ENCODE peak calls at places on chromosome 5, in ten cellular contexts. P, U, O, C, Z, S, I, R, T and J are unnamed samples.

GRCh38 chr5:56610093-56610698 is 205.2 kb upstream of the MAP3K1 start:
- DNase-seq in P (no peak), U (no peak), O (no peak), C (no peak), Z (no peak), S (no peak), I (no peak), R (no peak), T (no peak), J (no peak)

GRCh38 chr5:87541033-87541432 is 128.3 kb upstream of the CCNH start:
- DNase-seq in P (peak), U (peak), O (peak), C (no peak), Z (peak), S (peak), I (no peak), R (peak), T (peak), J (no peak)

GRCh38 chr5:172644711-172645110 is 3.6 kb downstream of the NEURL1B start:
- DNase-seq in P (no peak), U (peak), O (no peak), C (no peak), Z (no peak), S (no peak), I (no peak), R (no peak), T (no peak), J (no peak)

GRCh38 chr5:112142769-112143270 is 276.3 kb downstream of the EPB41L4A start:
- DNase-seq in P (peak), U (no peak), O (no peak), C (no peak), Z (no peak), S (peak), I (no peak), R (peak), T (no peak), J (no peak)

GRCh38 chr5:143228597-143229293 is 174.7 kb downstream of the NR3C1 start:
- DNase-seq in P (no peak), U (no peak), O (no peak), C (no peak), Z (no peak), S (no peak), I (no peak), R (no peak), T (no peak), J (no peak)

GRCh38 chr5:102713278-102713677 is 41.8 kb upstream of the PAM start:
- DNase-seq in P (no peak), U (no peak), O (no peak), C (no peak), Z (no peak), S (no peak), I (no peak), R (no peak), T (no peak), J (no peak)

GRCh38 chr5:118068886-118069285 is 919.5 kb downstream of the DTWD2 start:
- DNase-seq in P (no peak), U (no peak), O (no peak), C (no peak), Z (no peak), S (no peak), I (no peak), R (no peak), T (no peak), J (no peak)

GRCh38 chr5:27906481-27906880 is 868.1 kb upstream of the CDH9 start:
- DNase-seq in P (no peak), U (no peak), O (no peak), C (no peak), Z (no peak), S (no peak), I (no peak), R (no peak), T (no peak), J (no peak)

GRCh38 chr5:60597570-60597969 is 102.4 kb downstream of the DEPDC1B start:
- DNase-seq in P (no peak), U (no peak), O (no peak), C (no peak), Z (no peak), S (no peak), I (no peak), R (peak), T (no peak), J (no peak)

GRCh38 chr5:177476531-177477233 is 3.2 kb upstream of the DBN1 start:
- DNase-seq in P (peak), U (no peak), O (peak), C (no peak), Z (no peak), S (peak), I (no peak), R (peak), T (no peak), J (no peak)

GRCh38 chr5:176353533-176353932 is 8.0 kb downstream of the KIAA1191 start:
- DNase-seq in P (no peak), U (no peak), O (no peak), C (no peak), Z (no peak), S (no peak), I (no peak), R (no peak), T (no peak), J (no peak)

GRCh38 chr5:174664180-174664850 is 60.1 kb upstream of the MSX2 start:
- DNase-seq in P (no peak), U (no peak), O (no peak), C (no peak), Z (no peak), S (no peak), I (no peak), R (no peak), T (no peak), J (no peak)

GRCh38 chr5:23446436-23446835 is 61.0 kb upstream of the PRDM9 start:
- DNase-seq in P (peak), U (no peak), O (no peak), C (no peak), Z (no peak), S (no peak), I (no peak), R (peak), T (no peak), J (no peak)

GRCh38 chr5:18745988-18746615 is 1111.8 kb downstream of the TAF11L14 start:
- DNase-seq in P (no peak), U (no peak), O (peak), C (no peak), Z (no peak), S (no peak), I (no peak), R (peak), T (peak), J (no peak)

GRCh38 chr5:56620903-56621680 is 194.3 kb upstream of the MAP3K1 start:
- DNase-seq in P (peak), U (no peak), O (no peak), C (no peak), Z (no peak), S (peak), I (no peak), R (peak), T (no peak), J (no peak)

GRCh38 chr5:177086918-177087706 is 397 bp downstream of the FGFR4 start:
- DNase-seq in P (peak), U (peak), O (peak), C (peak), Z (peak), S (no peak), I (no peak), R (peak), T (peak), J (no peak)

GRCh38 chr5:11564716-11565115 is 339.5 kb downstream of the CTNND2 start:
- DNase-seq in P (no peak), U (no peak), O (no peak), C (no peak), Z (no peak), S (no peak), I (no peak), R (peak), T (no peak), J (no peak)

GRCh38 chr5:151617383-151617840 is 26.3 kb upstream of the FAT2 start:
- DNase-seq in P (no peak), U (no peak), O (no peak), C (no peak), Z (no peak), S (no peak), I (no peak), R (no peak), T (no peak), J (no peak)

GRCh38 chr5:16550316-16550952 is 66.4 kb downstream of the RETREG1 start:
- DNase-seq in P (peak), U (no peak), O (peak), C (no peak), Z (peak), S (no peak), I (no peak), R (peak), T (peak), J (no peak)

GRCh38 chr5:14713476-14714384 is 49.2 kb downstream of the OTULIN start:
- DNase-seq in P (no peak), U (no peak), O (no peak), C (no peak), Z (no peak), S (no peak), I (no peak), R (no peak), T (no peak), J (no peak)

GRCh38 chr5:154193636-154194035 is 3.1 kb downstream of the GALNT10 start:
- DNase-seq in P (no peak), U (no peak), O (no peak), C (no peak), Z (no peak), S (no peak), I (no peak), R (no peak), T (no peak), J (no peak)

GRCh38 chr5:95731571-95732554 is 727 bp downstream of the RHOBTB3 start:
- DNase-seq in P (peak), U (peak), O (peak), C (no peak), Z (peak), S (peak), I (peak), R (peak), T (peak), J (no peak)

DNA sequence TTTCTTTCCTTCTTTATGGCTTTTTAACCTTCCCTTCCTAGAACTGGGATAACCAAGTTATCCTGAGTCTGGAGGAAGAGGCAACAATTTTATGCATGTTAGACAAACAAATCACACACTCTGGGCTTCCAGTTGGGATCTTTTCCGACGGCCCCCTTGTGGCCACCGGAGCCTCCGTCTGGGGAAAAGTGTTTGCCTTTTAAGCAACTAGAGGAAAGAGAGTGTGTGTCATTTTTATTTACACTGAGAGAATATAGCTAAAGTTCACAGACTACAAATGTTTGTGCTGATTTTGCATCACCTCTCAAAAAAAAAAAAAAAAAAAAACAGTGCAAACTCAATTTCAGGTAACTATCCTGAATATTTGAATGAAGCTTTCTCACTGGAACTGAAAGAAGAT is 126.2 kb downstream of the SEMA6A start:
- DNase-seq in P (no peak), U (no peak), O (no peak), C (no peak), Z (no peak), S (no peak), I (no peak), R (no peak), T (no peak), J (no peak)
- TF ChIP-seq CTCF in P (no peak), U (no peak), O (no peak), C (no peak), Z (no peak), S (peak), I (no peak), R (peak), T (no peak), J (no peak)

GRCh38 chr5:149143470-149143869 is 2.2 kb downstream of the ABLIM3 start:
- DNase-seq in P (peak), U (no peak), O (no peak), C (no peak), Z (no peak), S (peak), I (no peak), R (peak), T (no peak), J (no peak)
- H3K4me3 ChIP-seq in P (no peak), U (peak), O (no peak), C (no peak), Z (no peak), S (peak), I (no peak), R (peak), T (no peak), J (no peak)

GRCh38 chr5:181107699-181108098 is 23.3 kb downstream of the OR2V1 start:
- DNase-seq in P (no peak), U (no peak), O (no peak), C (no peak), Z (no peak), S (no peak), I (no peak), R (no peak), T (no peak), J (no peak)
- TF ChIP-seq CTCF in P (no peak), U (no peak), O (no peak), C (no peak), Z (no peak), S (no peak), I (no peak), R (no peak), T (no peak), J (no peak)

GRCh38 chr5:76383126-76383825 is 19.8 kb upstream of the IQGAP2 start:
- DNase-seq in P (no peak), U (no peak), O (no peak), C (no peak), Z (no peak), S (no peak), I (no peak), R (no peak), T (no peak), J (no peak)

GRCh38 chr5:76380346-76381074 is 22.6 kb upstream of the IQGAP2 start:
- DNase-seq in P (no peak), U (no peak), O (no peak), C (no peak), Z (no peak), S (no peak), I (no peak), R (no peak), T (no peak), J (no peak)

GRCh38 chr5:76379316-76379715 is 23.8 kb upstream of the IQGAP2 start:
- DNase-seq in P (no peak), U (no peak), O (no peak), C (no peak), Z (no peak), S (no peak), I (no peak), R (no peak), T (no peak), J (no peak)

GRCh38 chr5:76378355-76378754 is 24.7 kb upstream of the IQGAP2 start:
- DNase-seq in P (no peak), U (no peak), O (no peak), C (no peak), Z (no peak), S (no peak), I (no peak), R (no peak), T (no peak), J (no peak)

DNA sequence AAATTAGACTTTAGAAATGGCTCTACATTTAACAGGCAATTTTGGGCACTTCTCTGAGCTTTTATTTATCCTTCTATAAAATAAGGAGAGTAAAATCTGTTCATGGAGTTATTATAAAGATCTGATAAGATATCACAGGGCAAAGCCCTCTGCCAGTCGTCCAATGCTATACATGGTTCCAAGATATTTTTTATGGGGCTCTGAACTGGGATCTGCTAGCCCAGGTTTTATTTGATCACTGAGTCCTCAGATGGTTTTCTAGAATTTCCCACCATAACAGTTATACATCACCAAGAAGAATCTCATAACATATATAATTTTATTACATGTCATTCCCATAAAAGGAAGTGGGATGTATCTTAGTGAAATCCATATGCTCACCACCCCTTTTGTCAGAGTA is 23.2 kb upstream of the IQGAP2 start:
- DNase-seq in P (no peak), U (no peak), O (no peak), C (no peak), Z (no peak), S (no peak), I (no peak), R (no peak), T (no peak), J (no peak)
- H3K4me3 ChIP-seq in P (no peak), U (no peak), O (no peak), C (no peak), Z (no peak), S (no peak), I (no peak), R (no peak), T (no peak), J (no peak)

GRCh38 chr5:25713259-25713658 is 1068.5 kb upstream of the CDH10 start:
- DNase-seq in P (no peak), U (no peak), O (no peak), C (no peak), Z (no peak), S (no peak), I (no peak), R (no peak), T (peak), J (no peak)
- TF ChIP-seq CTCF in P (no peak), U (no peak), O (no peak), C (no peak), Z (no peak), S (no peak), I (no peak), R (no peak), T (no peak), J (no peak)

GRCh38 chr5:160925281-160925680 is 73.3 kb upstream of the ATP10B start:
- DNase-seq in P (no peak), U (no peak), O (no peak), C (no peak), Z (no peak), S (no peak), I (no peak), R (no peak), T (no peak), J (no peak)

GRCh38 chr5:160921714-160922285 is 69.8 kb upstream of the ATP10B start:
- DNase-seq in P (no peak), U (no peak), O (no peak), C (no peak), Z (no peak), S (no peak), I (no peak), R (no peak), T (no peak), J (no peak)

GRCh38 chr5:160923927-160924705 is 72.1 kb upstream of the ATP10B start:
- DNase-seq in P (no peak), U (no peak), O (peak), C (no peak), Z (peak), S (no peak), I (no peak), R (no peak), T (no peak), J (no peak)

GRCh38 chr5:160922311-160922710 is 70.3 kb upstream of the ATP10B start:
- DNase-seq in P (no peak), U (no peak), O (no peak), C (no peak), Z (no peak), S (no peak), I (no peak), R (no peak), T (no peak), J (no peak)

DNA sequence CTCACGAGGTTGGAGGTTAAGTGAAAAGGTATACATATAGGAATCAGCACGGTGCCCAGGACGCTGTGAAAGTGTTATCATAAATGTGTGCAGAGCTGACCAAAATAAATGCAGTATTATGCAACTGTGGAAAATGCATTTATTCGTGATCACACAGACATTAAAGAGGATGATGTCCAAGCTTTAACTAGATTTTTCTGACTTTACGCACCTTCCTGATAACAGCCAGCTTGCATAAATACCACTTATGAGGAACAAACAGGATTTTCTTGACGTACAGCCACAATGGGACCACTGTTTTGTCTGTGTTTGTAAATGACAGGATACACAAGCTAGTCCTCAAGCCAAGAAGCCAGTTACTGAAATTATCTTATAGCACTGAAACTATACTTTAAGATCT is 71.4 kb upstream of the ATP10B start:
- DNase-seq in P (no peak), U (no peak), O (no peak), C (no peak), Z (no peak), S (no peak), I (no peak), R (no peak), T (no peak), J (no peak)
- H3K4me3 ChIP-seq in P (no peak), U (no peak), O (no peak), C (no peak), Z (no peak), S (no peak), I (no peak), R (no peak), T (no peak), J (no peak)

DNA sequence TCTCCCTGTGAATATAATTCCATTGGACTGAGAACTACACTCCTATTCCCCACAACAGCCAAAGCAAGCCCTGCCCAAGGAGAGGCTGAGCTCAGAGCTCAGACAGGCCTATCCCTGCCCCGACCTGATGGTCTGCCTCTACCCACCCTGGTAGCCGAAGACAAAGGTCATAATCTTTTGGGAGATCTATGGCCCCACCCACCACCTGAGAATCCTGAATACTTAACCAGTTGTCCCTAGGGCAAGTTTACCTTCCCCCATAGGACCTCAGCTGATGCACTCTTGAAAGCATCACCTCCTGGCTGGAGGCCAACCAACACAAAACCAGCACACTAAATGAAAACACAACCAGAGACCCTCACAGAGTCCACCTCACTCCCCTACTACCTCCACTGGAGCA is 167.5 kb downstream of the PRR16 start:
- DNase-seq in P (no peak), U (no peak), O (no peak), C (no peak), Z (no peak), S (no peak), I (no peak), R (no peak), T (no peak), J (no peak)
- TF ChIP-seq CTCF in P (no peak), U (no peak), O (no peak), C (no peak), Z (no peak), S (no peak), I (no peak), R (no peak), T (no peak), J (no peak)

GRCh38 chr5:93588586-93589347 is 5.7 kb downstream of the NR2F1 start:
- DNase-seq in P (peak), U (no peak), O (no peak), C (no peak), Z (no peak), S (no peak), I (no peak), R (peak), T (no peak), J (no peak)
- H3K4me3 ChIP-seq in P (no peak), U (no peak), O (no peak), C (no peak), Z (no peak), S (peak), I (peak), R (peak), T (no peak), J (no peak)

GRCh38 chr5:104800440-104801048 is 1238.0 kb upstream of the NUDT12 start:
- DNase-seq in P (no peak), U (no peak), O (no peak), C (no peak), Z (peak), S (no peak), I (no peak), R (no peak), T (peak), J (no peak)
- TF ChIP-seq CTCF in P (no peak), U (no peak), O (no peak), C (peak), Z (peak), S (peak), I (no peak), R (peak), T (peak), J (no peak)